ENCODE peak calls at places on chromosomes 7 and 10, in five cellular contexts. A is psoas muscle, T is brain microvascular endothelial cell, M is pancreas, H is Peyer's patch. I is an unnamed sample.

GRCh38 chr10:28179490-28180099 is 123.3 kb downstream of the MPP7 start:
- DNase-seq in A (no peak), T (peak; percentile 49), M (no peak), H (no peak), I (peak; percentile 22)

GRCh38 chr10:90652519-90652918 is 205.3 kb downstream of the HTR7 start:
- DNase-seq in A (no peak), T (peak; percentile 56), M (no peak), H (no peak), I (peak; percentile 18)

GRCh38 chr10:88565072-88565471 is 18.0 kb downstream of the RNLS start:
- DNase-seq in A (no peak), T (no peak), M (no peak), H (no peak), I (no peak)

GRCh38 chr7:31735991-31736982 is 49.3 kb downstream of the PPP1R17 start:
- DNase-seq in A (peak; percentile 30), T (peak; percentile 48), M (peak; percentile 73), H (peak; percentile 22), I (peak; percentile 73)

GRCh38 chr7:106793015-106793651 is 71.9 kb upstream of the PIK3CG start:
- DNase-seq in A (no peak), T (no peak), M (no peak), H (no peak), I (no peak)

GRCh38 chr7:95509199-95509598 is 23.5 kb downstream of the ASB4 start:
- DNase-seq in A (no peak), T (peak; percentile 82), M (no peak), H (no peak), I (no peak)

GRCh38 chr10:121595806-121596667 is 2.2 kb downstream of the FGFR2 start:
- DNase-seq in A (no peak), T (no peak), M (no peak), H (no peak), I (no peak)

GRCh38 chr7:105654994-105655900 is 74.0 kb upstream of the EFCAB10 start:
- DNase-seq in A (no peak), T (no peak), M (peak; percentile 68), H (no peak), I (peak; percentile 72)

GRCh38 chr7:28163955-28164354 is 16.6 kb downstream of the JAZF1 start:
- DNase-seq in A (no peak), T (no peak), M (no peak), H (no peak), I (no peak)

GRCh38 chr10:53430127-53430891 is 657.7 kb upstream of the MBL2 start:
- DNase-seq in A (no peak), T (no peak), M (no peak), H (no peak), I (no peak)

GRCh38 chr7:120856198-120856597 is 1.7 kb downstream of the TSPAN12 start:
- DNase-seq in A (no peak), T (no peak), M (no peak), H (no peak), I (no peak)

GRCh38 chr7:40507166-40507565 is 372.4 kb downstream of the SUGCT start:
- DNase-seq in A (no peak), T (no peak), M (no peak), H (no peak), I (no peak)

DNA sequence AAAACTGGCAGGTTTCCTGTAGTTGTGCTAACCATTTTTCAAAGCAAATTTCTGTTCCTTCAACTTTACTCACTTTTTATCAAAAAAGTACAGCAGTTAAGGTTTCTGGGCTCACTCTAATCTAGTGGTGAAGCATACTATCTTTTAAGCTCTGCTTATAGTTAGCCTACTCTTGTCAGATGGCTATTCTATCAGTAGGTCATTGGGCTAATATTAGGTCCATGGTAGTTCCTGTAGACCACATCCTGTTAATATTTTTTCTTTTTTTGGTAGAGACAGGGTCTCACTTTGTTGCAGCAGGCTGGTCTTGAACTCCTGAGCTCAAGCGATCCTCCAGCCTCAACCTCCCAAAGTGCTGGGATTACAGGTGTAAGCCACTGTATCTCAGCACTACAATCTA is 27.9 kb upstream of the NRCAM start:
- DNase-seq in A (no peak), T (no peak), M (no peak), H (no peak), I (no peak)
- H3K4me3 ChIP-seq in A (no peak overlapping the region), T (no peak overlapping the region), M (no peak overlapping the region), H (no peak overlapping the region), I (no peak overlapping the region)

GRCh38 chr10:11149499-11149898 is 131.8 kb downstream of the CELF2 start:
- DNase-seq in A (no peak), T (no peak), M (no peak), H (peak; percentile 43), I (no peak)

GRCh38 chr10:11148131-11148530 is 130.5 kb downstream of the CELF2 start:
- DNase-seq in A (no peak), T (no peak), M (no peak), H (no peak), I (no peak)

GRCh38 chr10:11146402-11147171 is 128.9 kb downstream of the CELF2 start:
- DNase-seq in A (no peak), T (peak; percentile 35), M (no peak), H (no peak), I (no peak)

GRCh38 chr10:11148638-11149037 is 131.0 kb downstream of the CELF2 start:
- DNase-seq in A (no peak), T (no peak), M (no peak), H (no peak), I (no peak)

GRCh38 chr10:11147723-11148122 is 130.1 kb downstream of the CELF2 start:
- DNase-seq in A (no peak), T (no peak), M (no peak), H (peak; percentile 61), I (no peak)
- TF ChIP-seq CTCF in A (peak; percentile 14), T (no peak), M (no peak), H (no peak), I (no peak)

DNA sequence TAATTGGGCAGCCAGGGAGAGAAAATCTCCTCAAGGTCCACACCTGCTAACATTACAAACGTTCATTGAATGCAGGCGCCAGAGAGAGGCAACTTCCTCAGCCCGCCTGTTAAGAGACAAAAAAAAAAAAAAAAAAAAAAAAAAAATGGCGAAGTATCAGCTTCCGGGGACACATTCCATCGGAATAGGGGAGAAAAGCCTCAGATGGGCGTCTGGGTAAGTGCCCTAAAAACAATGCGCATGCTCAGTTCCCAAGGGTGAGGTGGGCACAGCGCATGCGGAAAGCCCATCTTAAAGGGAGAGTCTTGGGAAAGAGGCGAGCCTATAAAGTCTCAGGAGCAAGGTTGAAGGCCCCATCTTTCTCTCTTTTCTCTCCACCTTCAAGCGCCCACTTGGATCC is 1139.7 kb upstream of the CELF2 start:
- DNase-seq in A (no peak), T (no peak), M (no peak), H (no peak), I (peak; percentile 68)
- H3K4me3 ChIP-seq in A (no peak overlapping the region), T (no peak overlapping the region), M (no peak overlapping the region), H (no peak overlapping the region), I (peak overlapping the region; percentile 16)

GRCh38 chr10:72295330-72295910 is 21.7 kb downstream of the DDIT4 start:
- DNase-seq in A (no peak), T (no peak), M (no peak), H (no peak), I (no peak)
- TF ChIP-seq CTCF in A (no peak), T (no peak), M (no peak), H (no peak), I (no peak)

DNA sequence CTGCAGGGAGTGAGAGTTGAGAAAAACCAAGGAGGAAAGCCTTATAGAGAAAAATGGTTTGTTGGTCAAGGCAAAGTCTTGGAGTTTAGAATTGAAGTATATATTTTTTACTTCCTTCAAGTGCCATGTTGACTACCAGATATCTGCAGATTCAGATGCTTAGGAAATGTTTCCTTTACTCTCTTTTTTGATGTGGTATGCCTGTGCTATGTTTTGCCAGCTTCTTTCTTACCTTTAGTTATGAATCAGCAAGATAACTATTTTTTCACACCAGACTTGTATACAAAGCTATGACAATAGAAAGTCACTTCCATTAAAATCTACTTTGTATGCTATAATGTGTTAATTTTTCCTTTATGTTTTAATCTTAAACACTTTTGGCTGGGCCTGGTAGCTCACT is 3.6 kb downstream of the R3HCC1L start:
- DNase-seq in A (no peak), T (no peak), M (no peak), H (no peak), I (no peak)
- H3K4me3 ChIP-seq in A (no peak overlapping the region), T (no peak overlapping the region), M (no peak overlapping the region), H (no peak overlapping the region), I (no peak overlapping the region)

GRCh38 chr10:34815174-34816066 is at the start of gene PARD3:
- DNase-seq in A (peak; percentile 75), T (no peak), M (peak; percentile 90), H (no peak), I (peak; percentile 77)

GRCh38 chr10:34813626-34814227 is 1.4 kb downstream of the PARD3 start:
- DNase-seq in A (peak; percentile 27), T (peak; percentile 45), M (no peak), H (no peak), I (peak; percentile 66)

GRCh38 chr10:34812771-34813170 is 2.3 kb downstream of the PARD3 start:
- DNase-seq in A (no peak), T (no peak), M (no peak), H (no peak), I (no peak)

GRCh38 chr10:34816067-34817002 is 1.2 kb upstream of the PARD3 start:
- DNase-seq in A (no peak), T (no peak), M (no peak), H (no peak), I (peak; percentile 45)

DNA sequence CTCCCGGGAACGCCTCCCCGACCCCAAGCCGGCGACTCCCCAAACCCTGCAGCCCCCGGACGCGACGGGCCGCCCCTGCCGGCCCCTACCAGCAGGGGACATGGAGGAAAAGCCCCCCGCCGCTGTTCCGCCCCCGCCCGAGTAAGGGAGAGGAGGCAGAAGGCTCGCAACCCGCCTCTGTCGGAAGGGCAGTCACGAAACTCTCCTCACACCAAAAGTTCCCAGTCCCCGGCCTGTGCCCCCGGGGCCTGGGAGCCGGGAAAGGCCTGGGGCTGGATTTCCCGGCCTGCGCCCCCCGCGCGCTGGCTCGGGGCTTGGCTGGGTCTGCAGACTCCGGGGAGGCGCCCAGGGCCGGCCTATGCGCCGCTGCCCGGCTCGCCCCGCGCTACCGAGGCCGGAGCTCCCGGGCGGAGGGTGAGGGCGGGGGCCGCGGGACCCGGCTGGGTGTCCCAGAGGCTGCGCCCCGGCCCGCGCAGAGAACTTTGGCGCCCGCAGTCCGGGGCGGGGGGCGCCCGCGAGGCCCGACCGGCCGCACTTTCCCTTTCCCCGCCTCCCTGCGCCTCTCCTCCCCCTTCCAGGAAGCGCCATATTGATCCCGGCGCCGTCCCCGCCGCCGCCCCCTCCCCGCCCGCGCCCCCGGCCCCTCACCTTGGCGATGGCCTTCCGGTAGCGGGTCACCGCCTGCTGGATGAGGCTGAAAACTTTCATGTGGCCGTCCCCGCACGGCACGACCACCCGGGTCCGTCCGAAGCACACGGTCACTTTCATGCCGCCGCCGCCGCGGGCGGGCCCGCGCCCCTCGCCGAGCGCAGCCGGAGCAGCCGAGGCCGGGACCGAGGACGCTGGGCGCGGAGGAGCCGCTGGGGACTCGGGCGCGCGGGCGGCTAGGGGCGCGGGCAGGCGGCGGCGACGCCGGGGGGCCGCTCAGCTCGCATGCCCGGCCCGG is 595 bp downstream of the PARD3 start:
- DNase-seq in A (peak; percentile 48), T (no peak), M (peak; percentile 80), H (no peak), I (peak; percentile 49)
- TF ChIP-seq CTCF in A (no peak), T (no peak), M (no peak), H (no peak), I (no peak)

GRCh38 chr10:8331896-8332729 is 277.6 kb downstream of the GATA3 start:
- DNase-seq in A (peak; percentile 25), T (peak; percentile 2), M (peak; percentile 61), H (peak; percentile 67), I (peak; percentile 38)
- H3K4me3 ChIP-seq in A (peak overlapping the region; percentile 49), T (no peak overlapping the region), M (no peak overlapping the region), H (peak overlapping the region; percentile 15), I (no peak overlapping the region)

I was measured in testis.